ENCODE peak calls at places on chromosomes 5 and 9, in five cellular contexts. One of them, this sample, is unnamed.

GRCh38 chr5:2754621-2755370 is 3.3 kb upstream of the IRX2 start:
- DNase-seq in GM23248: peak; percentile 76
- DNase-seq in aorta: no peak
- DNase-seq in right atrium auricular region: peak; percentile 48
- DNase-seq in CD4-positive, CD25-positive, alpha-beta regulatory T cell: no peak
- DNase-seq in this sample: peak; percentile 20

GRCh38 chr5:126868961-126869451 is 92.1 kb downstream of the LMNB1 start:
- DNase-seq in aorta: no peak
- DNase-seq in right atrium auricular region: no peak
- DNase-seq in CD4-positive, CD25-positive, alpha-beta regulatory T cell: peak; percentile 17
- DNase-seq in GM23248: peak; percentile 72
- DNase-seq in this sample: peak; percentile 52

GRCh38 chr5:42612997-42613396 is 143.6 kb upstream of the CCDC152 start:
- DNase-seq in aorta: no peak
- DNase-seq in right atrium auricular region: no peak
- DNase-seq in CD4-positive, CD25-positive, alpha-beta regulatory T cell: no peak
- DNase-seq in GM23248: peak; percentile 71
- DNase-seq in this sample: peak; percentile 85

GRCh38 chr5:83564069-83564749 is 92.7 kb downstream of the VCAN start:
- DNase-seq in right atrium auricular region: no peak
- DNase-seq in GM23248: peak; percentile 58
- DNase-seq in aorta: no peak
- DNase-seq in CD4-positive, CD25-positive, alpha-beta regulatory T cell: peak; percentile 48
- DNase-seq in this sample: peak; percentile 75

GRCh38 chr9:115674091-115674490 is 479.5 kb upstream of the PAPPA start:
- DNase-seq in GM23248: peak; percentile 25
- DNase-seq in aorta: no peak
- DNase-seq in CD4-positive, CD25-positive, alpha-beta regulatory T cell: no peak
- DNase-seq in right atrium auricular region: no peak
- DNase-seq in this sample: no peak

GRCh38 chr5:129384736-129385135 is 75.4 kb upstream of the ADAMTS19 start:
- DNase-seq in aorta: no peak
- DNase-seq in CD4-positive, CD25-positive, alpha-beta regulatory T cell: no peak
- DNase-seq in GM23248: no peak
- DNase-seq in right atrium auricular region: no peak
- DNase-seq in this sample: peak; percentile 22

GRCh38 chr9:120927125-120928014 is 774 bp upstream of the TRAF1 start:
- DNase-seq in right atrium auricular region: no peak
- DNase-seq in GM23248: no peak
- DNase-seq in CD4-positive, CD25-positive, alpha-beta regulatory T cell: no peak
- DNase-seq in aorta: no peak
- DNase-seq in this sample: no peak

GRCh38 chr5:172860520-172861443 is 26.7 kb downstream of the ERGIC1 start:
- DNase-seq in GM23248: peak; percentile 89
- DNase-seq in right atrium auricular region: peak; percentile 94
- DNase-seq in CD4-positive, CD25-positive, alpha-beta regulatory T cell: no peak
- DNase-seq in aorta: peak; percentile 95
- DNase-seq in this sample: peak; percentile 85

GRCh38 chr5:178126556-178126955 is 4.3 kb upstream of the RMND5B start:
- DNase-seq in GM23248: no peak
- DNase-seq in CD4-positive, CD25-positive, alpha-beta regulatory T cell: no peak
- DNase-seq in aorta: no peak
- DNase-seq in right atrium auricular region: no peak
- DNase-seq in this sample: no peak

GRCh38 chr5:1800470-1801060 is 642 bp upstream of the NDUFS6 start:
- DNase-seq in CD4-positive, CD25-positive, alpha-beta regulatory T cell: no peak
- DNase-seq in aorta: peak; percentile 75
- DNase-seq in GM23248: no peak
- DNase-seq in right atrium auricular region: no peak
- DNase-seq in this sample: peak; percentile 32

GRCh38 chr5:128271859-128272446 is 188.4 kb downstream of the SLC12A2 start:
- DNase-seq in GM23248: peak; percentile 80
- DNase-seq in CD4-positive, CD25-positive, alpha-beta regulatory T cell: no peak
- DNase-seq in right atrium auricular region: no peak
- DNase-seq in aorta: no peak
- DNase-seq in this sample: peak; percentile 89

DNA sequence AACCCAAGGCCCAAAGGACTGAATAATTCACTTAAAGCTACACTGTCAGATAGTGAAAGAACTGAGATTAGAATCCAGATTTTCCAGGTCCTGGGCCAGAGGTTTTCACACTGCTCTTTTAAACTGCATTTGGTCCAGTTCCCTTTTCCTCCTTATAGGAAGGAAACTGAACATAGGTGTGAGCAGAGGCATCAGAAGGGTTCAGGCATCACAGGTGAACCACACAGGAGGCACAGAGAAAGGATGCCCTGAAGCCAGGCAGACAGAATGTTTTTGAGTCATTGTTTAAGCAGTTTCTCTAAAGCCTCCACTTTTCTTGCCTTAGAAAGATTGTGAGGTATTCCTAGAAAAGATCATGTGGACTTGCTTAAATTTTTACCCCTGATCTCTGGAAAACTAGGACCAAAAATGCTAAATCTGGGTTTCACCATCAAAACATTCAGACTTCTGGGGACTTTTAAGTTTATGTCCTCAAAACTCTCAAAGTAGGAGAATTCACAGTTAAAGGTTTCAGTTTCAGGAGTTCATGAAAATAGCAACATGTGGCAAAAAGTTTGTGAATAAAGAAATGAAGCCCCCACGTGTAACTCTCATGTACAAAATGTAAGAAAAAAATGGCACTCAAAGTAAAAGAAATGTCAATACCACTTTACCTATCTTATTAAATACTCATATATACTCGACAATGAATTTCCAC is 386.1 kb downstream of the NTRK2 start:
- DNase-seq in right atrium auricular region: no peak
- DNase-seq in aorta: no peak
- DNase-seq in CD4-positive, CD25-positive, alpha-beta regulatory T cell: no peak
- DNase-seq in GM23248: no peak
- DNase-seq in this sample: no peak
- H3K4me3 ChIP-seq in right atrium auricular region: no peak overlapping the region
- H3K4me3 ChIP-seq in aorta: no peak overlapping the region
- H3K4me3 ChIP-seq in CD4-positive, CD25-positive, alpha-beta regulatory T cell: no peak overlapping the region
- H3K4me3 ChIP-seq in GM23248: no peak overlapping the region
- H3K4me3 ChIP-seq in this sample: no peak overlapping the region

DNA sequence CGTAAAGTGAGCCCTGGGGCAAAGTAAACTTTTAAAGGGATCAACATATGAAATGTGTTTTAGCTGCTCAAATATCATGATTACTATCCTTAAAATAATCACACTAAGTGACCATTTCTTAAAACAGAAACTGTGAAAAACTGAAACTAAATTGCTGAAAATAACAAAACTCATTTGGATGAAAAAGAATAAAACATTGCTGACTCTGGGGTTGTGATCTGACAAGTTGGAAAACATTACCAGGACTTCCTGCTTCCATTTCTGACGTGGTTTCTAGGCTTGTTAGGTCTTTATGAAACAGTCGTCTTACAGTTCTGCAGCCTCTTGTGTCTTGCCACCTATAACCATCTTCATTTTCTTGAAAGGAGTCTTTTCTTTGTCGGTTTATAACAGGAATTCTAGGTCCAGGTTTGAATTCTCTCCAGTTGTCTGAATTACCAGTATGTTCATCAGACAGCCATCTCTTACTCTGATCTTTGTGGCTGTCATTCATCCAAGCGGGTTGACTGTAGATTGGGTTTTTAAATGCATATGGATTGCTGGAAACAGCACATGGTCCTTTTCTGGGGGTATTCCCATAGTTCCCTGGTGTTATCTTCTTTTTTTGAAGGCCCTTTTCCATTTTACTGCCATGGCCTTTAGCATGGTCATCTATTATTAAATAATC is 1.6 kb downstream of the TUT7 start:
- DNase-seq in right atrium auricular region: no peak
- DNase-seq in GM23248: peak; percentile 61
- DNase-seq in CD4-positive, CD25-positive, alpha-beta regulatory T cell: peak; percentile 48
- DNase-seq in aorta: no peak
- DNase-seq in this sample: peak; percentile 45
- H3K4me3 ChIP-seq in right atrium auricular region: peak overlapping the region; percentile 81
- H3K4me3 ChIP-seq in GM23248: peak overlapping the region; percentile 92
- H3K4me3 ChIP-seq in CD4-positive, CD25-positive, alpha-beta regulatory T cell: peak overlapping the region; percentile 99
- H3K4me3 ChIP-seq in aorta: no peak overlapping the region
- H3K4me3 ChIP-seq in this sample: peak overlapping the region; percentile 96

GRCh38 chr9:29211681-29212589 is 1638.7 kb upstream of the C9orf72 start:
- DNase-seq in right atrium auricular region: no peak
- DNase-seq in GM23248: peak; percentile 50
- DNase-seq in CD4-positive, CD25-positive, alpha-beta regulatory T cell: peak; percentile 21
- DNase-seq in aorta: peak; percentile 78
- DNase-seq in this sample: no peak

GRCh38 chr9:29214702-29215248 is 1641.5 kb upstream of the C9orf72 start:
- DNase-seq in GM23248: no peak
- DNase-seq in CD4-positive, CD25-positive, alpha-beta regulatory T cell: no peak
- DNase-seq in right atrium auricular region: no peak
- DNase-seq in aorta: peak; percentile 48
- DNase-seq in this sample: no peak

GRCh38 chr9:29212590-29213373 is 1639.5 kb upstream of the C9orf72 start:
- DNase-seq in CD4-positive, CD25-positive, alpha-beta regulatory T cell: no peak
- DNase-seq in aorta: no peak
- DNase-seq in GM23248: peak; percentile 6
- DNase-seq in right atrium auricular region: no peak
- DNase-seq in this sample: no peak

GRCh38 chr9:29213374-29214161 is 1640.3 kb upstream of the C9orf72 start:
- DNase-seq in right atrium auricular region: no peak
- DNase-seq in aorta: no peak
- DNase-seq in GM23248: no peak
- DNase-seq in CD4-positive, CD25-positive, alpha-beta regulatory T cell: no peak
- DNase-seq in this sample: no peak

DNA sequence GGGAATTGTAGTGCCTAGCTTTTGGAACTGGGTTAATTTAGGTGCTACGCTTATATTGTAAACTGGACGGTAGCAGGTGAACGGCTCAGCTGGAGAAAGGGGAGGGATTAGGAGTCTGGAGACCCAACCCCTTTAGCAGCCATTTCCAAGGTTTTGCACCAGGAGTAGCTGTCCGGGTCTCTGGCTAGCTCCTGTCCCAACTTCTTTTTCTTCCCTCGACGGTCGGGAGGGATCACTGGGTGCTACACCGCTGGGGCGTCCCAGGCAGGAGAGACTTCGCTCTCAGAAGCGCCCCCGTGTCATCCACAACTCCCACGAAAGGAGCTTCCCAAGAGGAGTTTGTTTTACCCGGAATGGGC is 1640.9 kb upstream of the C9orf72 start:
- DNase-seq in CD4-positive, CD25-positive, alpha-beta regulatory T cell: no peak
- DNase-seq in right atrium auricular region: no peak
- DNase-seq in aorta: peak; percentile 59
- DNase-seq in GM23248: no peak
- DNase-seq in this sample: no peak
- H3K4me3 ChIP-seq in CD4-positive, CD25-positive, alpha-beta regulatory T cell: no peak overlapping the region
- H3K4me3 ChIP-seq in right atrium auricular region: no peak overlapping the region
- H3K4me3 ChIP-seq in aorta: no peak overlapping the region
- H3K4me3 ChIP-seq in GM23248: no peak overlapping the region
- H3K4me3 ChIP-seq in this sample: no peak overlapping the region

GRCh38 chr5:53603009-53603687 is 42.7 kb downstream of the NDUFS4 start:
- DNase-seq in GM23248: peak; percentile 23
- DNase-seq in right atrium auricular region: no peak
- DNase-seq in CD4-positive, CD25-positive, alpha-beta regulatory T cell: no peak
- DNase-seq in aorta: no peak
- DNase-seq in this sample: peak; percentile 59

GRCh38 chr5:53604309-53604708 is 43.9 kb downstream of the NDUFS4 start:
- DNase-seq in GM23248: no peak
- DNase-seq in right atrium auricular region: no peak
- DNase-seq in CD4-positive, CD25-positive, alpha-beta regulatory T cell: no peak
- DNase-seq in aorta: no peak
- DNase-seq in this sample: no peak

GRCh38 chr5:53597894-53598293 is 37.5 kb downstream of the NDUFS4 start:
- DNase-seq in CD4-positive, CD25-positive, alpha-beta regulatory T cell: no peak
- DNase-seq in GM23248: no peak
- DNase-seq in right atrium auricular region: no peak
- DNase-seq in aorta: no peak
- DNase-seq in this sample: no peak

DNA sequence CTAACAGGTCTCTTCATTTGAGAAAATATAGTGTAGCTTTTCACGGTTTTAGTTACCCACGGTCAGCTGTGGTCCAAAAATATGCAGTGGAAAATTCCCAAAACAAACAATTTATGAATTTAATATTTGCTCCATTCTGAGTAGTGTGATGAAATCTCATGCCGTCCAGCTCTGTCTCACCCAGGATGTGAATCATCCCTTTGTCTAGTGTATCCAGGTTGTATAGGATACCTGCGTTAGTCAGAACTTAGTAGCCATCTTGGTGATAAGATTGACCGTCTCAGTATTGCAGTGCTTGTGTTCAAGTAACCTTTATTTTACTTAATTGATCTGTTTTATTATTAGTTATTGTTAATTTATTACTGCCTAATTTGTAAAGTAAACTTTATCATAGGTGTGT is 41.1 kb downstream of the NDUFS4 start:
- DNase-seq in aorta: no peak
- DNase-seq in GM23248: no peak
- DNase-seq in right atrium auricular region: no peak
- DNase-seq in CD4-positive, CD25-positive, alpha-beta regulatory T cell: no peak
- DNase-seq in this sample: peak; percentile 91
- H3K4me3 ChIP-seq in aorta: no peak overlapping the region
- H3K4me3 ChIP-seq in GM23248: no peak overlapping the region
- H3K4me3 ChIP-seq in right atrium auricular region: no peak overlapping the region
- H3K4me3 ChIP-seq in CD4-positive, CD25-positive, alpha-beta regulatory T cell: no peak overlapping the region
- H3K4me3 ChIP-seq in this sample: no peak overlapping the region

GRCh38 chr9:136328622-136329041 is 1.3 kb downstream of the GPSM1 start:
- DNase-seq in aorta: no peak
- DNase-seq in GM23248: peak; percentile 69
- DNase-seq in CD4-positive, CD25-positive, alpha-beta regulatory T cell: no peak
- DNase-seq in right atrium auricular region: no peak
- DNase-seq in this sample: peak; percentile 76
- H3K4me3 ChIP-seq in aorta: no peak overlapping the region
- H3K4me3 ChIP-seq in GM23248: peak overlapping the region; percentile 72
- H3K4me3 ChIP-seq in CD4-positive, CD25-positive, alpha-beta regulatory T cell: no peak overlapping the region
- H3K4me3 ChIP-seq in right atrium auricular region: peak overlapping the region; percentile 83
- H3K4me3 ChIP-seq in this sample: peak overlapping the region; percentile 76

DNA sequence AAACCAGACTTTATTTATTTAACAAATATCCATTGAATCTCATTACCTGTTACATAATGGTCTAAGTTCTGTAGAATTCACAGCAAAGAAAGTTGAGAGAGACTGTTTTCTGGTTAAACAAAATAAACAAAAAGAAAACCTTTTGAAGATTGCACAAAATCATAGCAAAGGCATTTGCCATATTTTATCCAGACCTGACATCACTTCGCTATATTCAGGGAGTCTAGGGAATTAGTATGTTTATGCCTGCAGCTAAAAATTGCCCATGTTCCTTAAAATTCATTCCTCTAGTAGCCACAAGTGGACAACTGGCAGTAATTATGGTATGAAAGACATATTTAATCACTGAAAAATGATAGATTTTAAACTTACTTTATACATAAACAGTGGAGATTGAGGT is 577.0 kb upstream of the DAB2 start:
- DNase-seq in aorta: no peak
- DNase-seq in GM23248: no peak
- DNase-seq in right atrium auricular region: no peak
- DNase-seq in CD4-positive, CD25-positive, alpha-beta regulatory T cell: no peak
- DNase-seq in this sample: no peak
- H3K4me3 ChIP-seq in aorta: no peak overlapping the region
- H3K4me3 ChIP-seq in GM23248: no peak overlapping the region
- H3K4me3 ChIP-seq in right atrium auricular region: no peak overlapping the region
- H3K4me3 ChIP-seq in CD4-positive, CD25-positive, alpha-beta regulatory T cell: no peak overlapping the region
- H3K4me3 ChIP-seq in this sample: no peak overlapping the region

This sample was measured in cardiac fibroblast.